ENCODE peak calls at places on chromosomes 2 and 18, in ten cellular contexts. D is uterus, K is K562, W is transverse colon, T is body of pancreas, J is adrenal gland, Q is endothelial cell of umbilical vein, C is HCT116, Z is prostate gland, I is ovary. X is an unnamed sample.

GRCh38 chr2:173101687-173102086 is 26.0 kb downstream of the MAP3K20 start:
- DNase-seq in D (no peak), K (no peak), W (no peak), T (no peak), J (no peak), Q (no peak), C (no peak), Z (no peak), I (no peak), X (no peak)

GRCh38 chr2:71749671-71750101 is 296.3 kb downstream of the DYSF start:
- DNase-seq in D (peak), K (no peak), W (no peak), T (no peak), J (peak), Q (no peak), C (no peak), Z (peak), I (no peak), X (no peak)

GRCh38 chr2:190947711-190948251 is 66.2 kb downstream of the STAT1 start:
- DNase-seq in D (no peak), K (no peak), W (no peak), T (no peak), J (no peak), Q (peak), C (peak), Z (no peak), I (no peak), X (no peak)

GRCh38 chr18:25759111-25759510 is 331.3 kb downstream of the SS18 start:
- DNase-seq in D (no peak), K (no peak), W (no peak), T (no peak), J (no peak), Q (no peak), C (no peak), Z (no peak), I (no peak), X (no peak)

GRCh38 chr18:3690682-3691066 is 240.7 kb downstream of the TGIF1 start:
- DNase-seq in D (no peak), K (no peak), W (no peak), T (no peak), J (no peak), Q (no peak), C (no peak), Z (no peak), I (no peak), X (no peak)

GRCh38 chr2:233433794-233434193 is 79.5 kb downstream of the DGKD start:
- DNase-seq in D (no peak), K (no peak), W (no peak), T (no peak), J (no peak), Q (no peak), C (no peak), Z (no peak), I (no peak), X (no peak)

GRCh38 chr2:239315308-239315707 is 85.5 kb downstream of the HDAC4 start:
- DNase-seq in D (no peak), K (no peak), W (peak), T (no peak), J (peak), Q (no peak), C (no peak), Z (no peak), I (no peak), X (no peak)

GRCh38 chr18:71250191-71250590 is 961.3 kb downstream of the SOCS6 start:
- DNase-seq in D (no peak), K (no peak), W (no peak), T (no peak), J (no peak), Q (peak), C (no peak), Z (no peak), I (no peak), X (no peak)

GRCh38 chr18:51235011-51235789 is 37.7 kb upstream of the MEX3C start:
- DNase-seq in D (no peak), K (no peak), W (no peak), T (no peak), J (no peak), Q (no peak), C (no peak), Z (no peak), I (no peak), X (peak)

GRCh38 chr18:48780151-48781001 is 170.4 kb downstream of the SMAD7 start:
- DNase-seq in D (peak), K (no peak), W (no peak), T (no peak), J (no peak), Q (peak), C (no peak), Z (no peak), I (peak), X (no peak)

GRCh38 chr2:2573658-2574293 is 242.7 kb upstream of the MYT1L start:
- DNase-seq in D (no peak), K (no peak), W (no peak), T (no peak), J (no peak), Q (no peak), C (no peak), Z (no peak), I (no peak), X (no peak)

GRCh38 chr18:57084331-57085298 is 62.3 kb upstream of the BOD1L2 start:
- DNase-seq in D (no peak), K (no peak), W (no peak), T (no peak), J (no peak), Q (no peak), C (no peak), Z (no peak), I (no peak), X (no peak)

GRCh38 chr18:45993441-45993840 is 26.3 kb upstream of the EPG5 start:
- DNase-seq in D (no peak), K (no peak), W (no peak), T (no peak), J (no peak), Q (peak), C (no peak), Z (no peak), I (no peak), X (peak)

GRCh38 chr2:219001577-219002394 is 8.6 kb upstream of the CRYBA2 start:
- DNase-seq in D (no peak), K (peak), W (peak), T (peak), J (no peak), Q (no peak), C (peak), Z (peak), I (no peak), X (no peak)

GRCh38 chr18:21513292-21513691 is 87.2 kb downstream of the ESCO1 start:
- DNase-seq in D (no peak), K (no peak), W (no peak), T (no peak), J (no peak), Q (no peak), C (no peak), Z (no peak), I (no peak), X (no peak)

GRCh38 chr18:55489742-55490055 is 98.3 kb downstream of the TCF4 start:
- DNase-seq in D (no peak), K (no peak), W (no peak), T (no peak), J (no peak), Q (no peak), C (no peak), Z (no peak), I (no peak), X (no peak)

GRCh38 chr18:36131692-36132483 is 2.2 kb downstream of the ELP2 start:
- DNase-seq in D (no peak), K (peak), W (no peak), T (no peak), J (no peak), Q (no peak), C (no peak), Z (no peak), I (no peak), X (no peak)

GRCh38 chr18:58887613-58887963 is 22.9 kb downstream of the ZNF532 start:
- DNase-seq in D (peak), K (peak), W (peak), T (no peak), J (peak), Q (peak), C (no peak), Z (no peak), I (peak), X (no peak)

GRCh38 chr2:79627237-79627636 is 114.4 kb downstream of the CTNNA2 start:
- DNase-seq in D (no peak), K (no peak), W (no peak), T (no peak), J (no peak), Q (no peak), C (no peak), Z (no peak), I (no peak), X (no peak)

GRCh38 chr2:774436-774835 is 97.2 kb upstream of the TMEM18 start:
- DNase-seq in D (no peak), K (no peak), W (no peak), T (no peak), J (no peak), Q (no peak), C (no peak), Z (no peak), I (no peak), X (no peak)

GRCh38 chr2:110816404-110817365 is 84.3 kb downstream of the ACOXL start:
- DNase-seq in D (no peak), K (no peak), W (no peak), T (no peak), J (no peak), Q (no peak), C (no peak), Z (no peak), I (no peak), X (no peak)

GRCh38 chr18:3649135-3649558 is 199.2 kb downstream of the TGIF1 start:
- DNase-seq in D (no peak), K (no peak), W (no peak), T (no peak), J (no peak), Q (no peak), C (no peak), Z (no peak), I (no peak), X (no peak)

GRCh38 chr18:49786019-49786720 is 27.2 kb downstream of the ACAA2 start:
- DNase-seq in D (no peak), K (no peak), W (no peak), T (no peak), J (no peak), Q (no peak), C (no peak), Z (no peak), I (no peak), X (no peak)

GRCh38 chr2:83055338-83056010 is 1403.6 kb downstream of the SUCLG1 start:
- DNase-seq in D (no peak), K (no peak), W (no peak), T (no peak), J (no peak), Q (peak), C (no peak), Z (no peak), I (no peak), X (peak)

GRCh38 chr2:132740081-132740480 is 70.1 kb upstream of the LYPD1 start:
- DNase-seq in D (no peak), K (no peak), W (no peak), T (no peak), J (no peak), Q (no peak), C (no peak), Z (no peak), I (no peak), X (no peak)

GRCh38 chr2:190069936-190070696 is 7.6 kb upstream of the MSTN start:
- DNase-seq in D (no peak), K (peak), W (no peak), T (peak), J (peak), Q (peak), C (peak), Z (peak), I (no peak), X (no peak)

GRCh38 chr18:13539843-13540535 is 186.4 kb downstream of the FAM210A start:
- DNase-seq in D (no peak), K (no peak), W (no peak), T (no peak), J (no peak), Q (peak), C (no peak), Z (peak), I (no peak), X (no peak)

GRCh38 chr2:40420478-40420877 is 31.4 kb downstream of the SLC8A1 start:
- DNase-seq in D (no peak), K (no peak), W (no peak), T (no peak), J (no peak), Q (no peak), C (no peak), Z (no peak), I (no peak), X (no peak)

GRCh38 chr2:228827056-228827455 is 444.0 kb downstream of the PID1 start:
- DNase-seq in D (no peak), K (no peak), W (no peak), T (no peak), J (no peak), Q (no peak), C (no peak), Z (no peak), I (no peak), X (no peak)

DNA sequence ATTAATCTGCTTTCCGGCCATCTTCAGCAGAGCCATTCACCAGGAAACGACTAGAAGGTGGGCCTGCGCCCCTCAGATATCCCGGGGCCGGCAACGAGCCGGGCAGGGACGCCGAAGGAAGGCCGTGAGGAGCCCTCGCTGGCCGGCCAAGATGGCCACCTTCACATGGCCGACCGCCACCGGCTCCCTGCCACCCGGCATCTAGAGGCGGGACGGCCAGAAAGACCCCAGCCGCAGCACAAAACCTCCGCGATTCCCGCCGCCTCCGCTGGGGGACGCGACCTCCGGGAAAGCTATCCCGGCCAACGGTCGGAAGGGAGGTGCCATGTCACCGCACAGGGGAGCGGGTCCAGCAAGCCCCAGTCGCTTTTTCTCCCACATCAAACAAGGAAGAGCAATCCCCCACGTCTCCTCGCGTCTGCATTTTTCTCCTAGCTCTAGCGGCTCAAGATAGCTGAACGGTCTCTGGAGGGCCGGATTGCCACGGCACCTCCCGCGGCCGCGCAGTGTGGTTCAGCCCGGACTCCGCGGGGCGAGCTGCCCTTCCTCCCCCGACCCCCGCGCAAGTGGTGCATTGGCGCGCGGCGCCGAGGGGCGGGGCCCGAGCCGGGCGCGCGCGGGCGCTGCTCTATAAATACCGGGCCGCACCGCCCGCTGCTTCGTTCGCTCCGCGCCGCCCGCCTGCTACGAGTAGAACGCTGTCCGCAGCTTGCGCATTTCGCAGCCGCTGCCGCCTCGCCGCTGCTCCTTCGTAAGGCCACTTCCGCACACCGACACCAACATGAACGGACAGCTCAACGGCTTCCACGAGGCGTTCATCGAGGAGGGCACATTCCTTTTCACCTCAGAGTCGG is at the start of gene MAT2A:
- DNase-seq in D (peak), K (peak), W (peak), T (peak), J (peak), Q (peak), C (peak), Z (peak), I (peak), X (peak)
- TF ChIP-seq POLR2A in D (peak), K (peak), W (peak), T (peak), J (peak), Q (peak), C (peak), Z (peak), I (peak), X (peak)

DNA sequence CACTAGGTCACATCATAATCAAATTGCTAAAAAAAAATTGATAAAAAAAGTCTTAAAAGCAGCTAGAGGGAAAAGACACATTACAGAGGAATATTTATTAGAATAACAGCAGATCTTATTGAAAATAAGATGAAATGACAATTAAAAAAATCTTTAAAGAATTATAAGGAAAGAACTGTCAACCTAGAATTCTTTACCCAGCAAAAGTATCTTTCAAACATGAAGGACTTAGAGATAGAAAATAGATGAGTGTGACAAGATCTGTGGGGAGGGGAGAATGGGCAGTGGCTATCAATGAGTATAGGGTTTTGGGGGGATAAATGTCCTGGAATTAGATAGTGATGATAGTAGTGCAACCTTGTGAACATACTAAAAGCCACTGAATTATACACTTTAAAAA is 26.5 kb upstream of the RNF103 start:
- DNase-seq in D (no peak), K (no peak), W (no peak), T (no peak), J (no peak), Q (no peak), C (no peak), Z (no peak), I (no peak), X (no peak)
- TF ChIP-seq POLR2A in D (no peak), K (no peak), W (no peak), T (no peak), J (no peak), Q (no peak), C (no peak), Z (no peak), I (no peak), X (no peak)

GRCh38 chr2:171922230-171923022 is at the start of gene HAT1:
- DNase-seq in D (peak), K (peak), W (peak), T (peak), J (peak), Q (peak), C (peak), Z (peak), I (peak), X (peak)
- TF ChIP-seq POLR2A in D (peak), K (peak), W (peak), T (peak), J (peak), Q (peak), C (peak), Z (peak), I (peak), X (peak)

DNA sequence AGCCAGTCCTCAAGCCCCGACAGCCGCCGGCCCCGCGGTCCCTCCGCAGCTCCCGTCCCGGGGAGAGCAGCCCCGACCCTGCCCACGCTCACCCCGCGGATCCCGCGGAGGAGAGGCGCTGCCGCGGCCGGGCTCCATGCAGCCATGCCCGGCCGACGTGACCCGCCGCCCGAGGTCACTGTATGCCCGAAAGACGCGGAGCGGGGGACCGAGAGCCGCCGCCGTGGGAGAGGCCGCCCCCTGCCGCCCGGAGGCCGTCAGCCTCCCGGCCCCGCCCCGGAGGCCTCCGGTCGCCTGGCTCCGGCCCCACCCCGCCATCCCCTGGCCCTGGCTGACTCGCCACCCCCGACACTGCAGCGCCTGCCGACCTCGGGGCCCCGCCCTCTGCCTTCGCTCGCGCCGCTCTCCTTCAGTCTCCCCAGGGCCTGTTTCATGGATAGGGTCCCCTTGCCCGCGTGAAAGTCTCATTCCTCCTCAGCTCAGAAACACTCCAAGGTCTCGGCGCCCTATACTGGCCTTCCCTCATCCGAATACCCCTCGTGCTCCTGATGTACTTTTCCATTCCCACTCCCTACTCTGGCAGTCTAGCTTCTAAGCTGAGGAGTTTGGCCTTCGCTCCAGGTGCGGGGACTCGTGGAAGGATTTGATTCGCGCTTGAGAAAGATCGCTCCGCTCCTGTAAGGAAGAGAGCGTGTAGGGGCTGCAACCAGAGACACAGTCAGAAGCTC is at the start of gene BOLA3:
- DNase-seq in D (peak), K (peak), W (peak), T (peak), J (peak), Q (peak), C (peak), Z (peak), I (peak), X (peak)
- TF ChIP-seq POLR2A in D (no peak), K (peak), W (no peak), T (peak), J (no peak), Q (peak), C (peak), Z (no peak), I (no peak), X (peak)

X was measured in H54.